ENCODE peak calls at places on chromosomes 16 and 17, in four cellular contexts. E, F, J and B are unnamed samples.

GRCh38 chr17:45115015-45115625 is 17.2 kb downstream of the PLCD3 start:
- DNase-seq in E (no peak), F (no peak), J (no peak), B (no peak)

GRCh38 chr17:29124135-29124930 is 55.9 kb downstream of the MYO18A start:
- DNase-seq in E (peak), F (no peak), J (peak), B (no peak)

GRCh38 chr17:21165922-21166598 is 39.3 kb downstream of the DHRS7B start:
- DNase-seq in E (no peak), F (no peak), J (no peak), B (no peak)

GRCh38 chr16:55856950-55857349 is 18.2 kb downstream of the CES5A start:
- DNase-seq in E (no peak), F (no peak), J (no peak), B (no peak)

GRCh38 chr17:47188266-47188665 is 829 bp downstream of the CDC27 start:
- DNase-seq in E (no peak), F (no peak), J (peak), B (no peak)

GRCh38 chr17:4179071-4179470 is 36.1 kb downstream of the CYB5D2 start:
- DNase-seq in E (no peak), F (no peak), J (no peak), B (peak)

GRCh38 chr17:77591231-77591785 is 367.2 kb upstream of the TNRC6C start:
- DNase-seq in E (no peak), F (no peak), J (no peak), B (peak)

GRCh38 chr17:75695141-75695829 is 26.0 kb upstream of the ITGB4 start:
- DNase-seq in E (no peak), F (no peak), J (peak), B (no peak)

GRCh38 chr17:63571632-63572310 is 21.5 kb downstream of the DCAF7 start:
- DNase-seq in E (no peak), F (no peak), J (peak), B (no peak)

GRCh38 chr16:83933885-83934683 is 19.0 kb upstream of the OSGIN1 start:
- DNase-seq in E (no peak), F (no peak), J (no peak), B (no peak)

GRCh38 chr16:50400312-50400966 is 31.7 kb upstream of the BRD7 start:
- DNase-seq in E (no peak), F (no peak), J (no peak), B (no peak)

GRCh38 chr16:4846503-4846900 is 586 bp downstream of the GLYR1 start:
- DNase-seq in E (no peak), F (no peak), J (peak), B (peak)

GRCh38 chr17:27544350-27545131 is 86.4 kb upstream of the LGALS9 start:
- DNase-seq in E (no peak), F (no peak), J (no peak), B (no peak)

GRCh38 chr16:49545243-49545642 is 171.6 kb downstream of the C16orf78 start:
- DNase-seq in E (no peak), F (no peak), J (no peak), B (no peak)

GRCh38 chr17:51793686-51794085 is 364.8 kb downstream of the CA10 start:
- DNase-seq in E (no peak), F (no peak), J (no peak), B (no peak)

GRCh38 chr17:28228109-28228840 is 90.7 kb upstream of the TMEM97 start:
- DNase-seq in E (no peak), F (no peak), J (no peak), B (peak)

GRCh38 chr17:57567278-57567677 is 177.8 kb downstream of the CCDC182 start:
- DNase-seq in E (peak), F (no peak), J (no peak), B (no peak)

GRCh38 chr16:67555795-67556212 is 6.5 kb upstream of the CTCF start:
- DNase-seq in E (no peak), F (no peak), J (peak), B (no peak)

GRCh38 chr17:32588982-32589381 is 102.2 kb downstream of the CDK5R1 start:
- DNase-seq in E (no peak), F (no peak), J (no peak), B (no peak)

GRCh38 chr16:64695684-64696083 is 426.2 kb downstream of the CDH11 start:
- DNase-seq in E (no peak), F (no peak), J (peak), B (no peak)

GRCh38 chr16:57185446-57185944 is 344 bp downstream of the PSME3IP1 start:
- DNase-seq in E (peak), F (no peak), J (peak), B (peak)

GRCh38 chr16:87653234-87653633 is 50.9 kb downstream of the JPH3 start:
- DNase-seq in E (peak), F (no peak), J (no peak), B (no peak)

GRCh38 chr17:16467886-16468285 is 24.1 kb downstream of the LRRC75A start:
- DNase-seq in E (no peak), F (no peak), J (no peak), B (no peak)

GRCh38 chr17:18896146-18896545 is 38.2 kb downstream of the PRPSAP2 start:
- DNase-seq in E (no peak), F (no peak), J (no peak), B (no peak)

GRCh38 chr16:88597856-88598491 is 27.8 kb downstream of the ZC3H18 start:
- DNase-seq in E (peak), F (no peak), J (no peak), B (no peak)

GRCh38 chr17:80151333-80151732 is 4.4 kb upstream of the EIF4A3 start:
- DNase-seq in E (no peak), F (no peak), J (peak), B (no peak)

GRCh38 chr17:43917348-43918025 is 10.2 kb upstream of the MPP2 start:
- DNase-seq in E (no peak), F (peak), J (no peak), B (no peak)

GRCh38 chr17:81652901-81653771 is 3.2 kb downstream of the PDE6G start:
- DNase-seq in E (no peak), F (no peak), J (no peak), B (no peak)

GRCh38 chr17:2542056-2542455 is 30.4 kb upstream of the METTL16 start:
- DNase-seq in E (no peak), F (no peak), J (no peak), B (no peak)

GRCh38 chr16:67539691-67540635 is 11.3 kb downstream of the RIPOR1 start:
- DNase-seq in E (no peak), F (no peak), J (no peak), B (no peak)

GRCh38 chr16:85662976-85663830 is 25.6 kb downstream of the GINS2 start:
- DNase-seq in E (no peak), F (no peak), J (no peak), B (no peak)

GRCh38 chr16:1495281-1496262 is 2.4 kb downstream of the TELO2 start:
- DNase-seq in E (no peak), F (no peak), J (no peak), B (no peak)